ENCODE peak calls at places on chromosomes 13 and 19, in nine cellular contexts. B is cardiac fibroblast; Z is NCI-H774; N is stimulated activated CD4-positive, alpha-beta T cell treated with anti-CD3 and anti-CD28 coated beads, Interleukin-12 subunit alpha, Interleukin-12 subunit beta, amount 100 ng/mL, for 4 hours; R is nephron progenitor cell; O is mucosa of gallbladder; V is B cell; W is stimulated activated CD8-positive, alpha-beta memory T cell treated with anti-CD3 and anti-CD28 coated beads, Interleukin-7, amount 100 ng/mL, for 1 hour; I is NCI-H2029. X is an unnamed sample.

GRCh38 chr19:35727053-35727955 is 9.5 kb downstream of the KMT2B start:
- DNase-seq in W (no peak), R (no peak), I (no peak), N (no peak), B (no peak), O (no peak), Z (no peak), V (no peak), X (no peak)

GRCh38 chr13:113654175-113654560 is 3.8 kb downstream of the ATP4B start:
- DNase-seq in W (no peak), Z (no peak), N (no peak), O (no peak), B (no peak), I (no peak), R (no peak), V (no peak), X (no peak)

GRCh38 chr13:23817136-23817535 is 72.1 kb downstream of the MIPEP start:
- DNase-seq in N (no peak), O (no peak), R (no peak), W (no peak), Z (no peak), V (no peak), B (no peak), I (no peak), X (no peak)

GRCh38 chr19:35718345-35719041 is 690 bp downstream of the KMT2B start:
- DNase-seq in I (no peak), Z (no peak), R (peak), W (no peak), N (peak), O (no peak), V (peak), B (peak), X (no peak)

GRCh38 chr19:53980553-53981407 is 10.7 kb upstream of the CACNG6 start:
- DNase-seq in B (peak), O (no peak), Z (no peak), W (no peak), V (no peak), N (no peak), R (peak), I (no peak), X (no peak)

GRCh38 chr19:36245210-36246005 is 30.5 kb downstream of the ZNF146 start:
- DNase-seq in V (no peak), W (no peak), I (no peak), N (no peak), R (peak), O (no peak), Z (no peak), B (no peak), X (no peak)

GRCh38 chr13:113604186-113604585 is 19.6 kb downstream of the TFDP1 start:
- DNase-seq in B (no peak), I (no peak), N (no peak), Z (no peak), O (no peak), W (no peak), R (no peak), V (no peak), X (no peak)

GRCh38 chr13:50127017-50127725 is 111.9 kb downstream of the KCNRG start:
- DNase-seq in N (peak), V (peak), W (no peak), B (peak), I (no peak), Z (no peak), O (peak), R (peak), X (no peak)

GRCh38 chr19:35736913-35737886 is 5.1 kb downstream of the IGFLR1 start:
- DNase-seq in I (no peak), O (no peak), R (no peak), B (no peak), Z (no peak), W (no peak), N (no peak), V (peak), X (no peak)

GRCh38 chr13:71714802-71715375 is 152.1 kb downstream of the DACH1 start:
- DNase-seq in W (no peak), R (no peak), B (no peak), V (no peak), O (no peak), I (no peak), N (no peak), Z (no peak), X (no peak)

GRCh38 chr13:27168086-27168485 is 3.5 kb downstream of the USP12 start:
- DNase-seq in R (no peak), Z (no peak), W (no peak), I (peak), O (no peak), B (no peak), N (no peak), V (no peak), X (no peak)

GRCh38 chr13:64088491-64088890 is 2672.8 kb upstream of the PCDH20 start:
- DNase-seq in B (no peak), N (no peak), I (no peak), R (no peak), W (no peak), V (no peak), O (no peak), Z (no peak), X (no peak)

GRCh38 chr19:33551676-33552075 is 30.1 kb upstream of the PEPD start:
- DNase-seq in W (no peak), R (no peak), V (no peak), Z (no peak), B (no peak), O (no peak), I (no peak), N (no peak), X (no peak)

GRCh38 chr13:76455960-76456359 is 430.2 kb downstream of the KCTD12 start:
- DNase-seq in Z (no peak), B (peak), I (no peak), N (no peak), V (no peak), W (no peak), R (no peak), O (no peak), X (no peak)

GRCh38 chr13:73451120-73452029 is 392.6 kb downstream of the KLF5 start:
- DNase-seq in W (no peak), B (no peak), Z (peak), O (no peak), V (no peak), I (no peak), N (no peak), R (no peak), X (no peak)

GRCh38 chr13:43229506-43229905 is 206.1 kb downstream of the DNAJC15 start:
- DNase-seq in Z (no peak), N (no peak), B (peak), V (no peak), W (no peak), O (no peak), I (no peak), R (no peak), X (no peak)

X was measured in NCI-H510A treated with DMSO at 0.1 percent for 48 hours.